ENCODE peak calls at places on chromosomes 7 and 10, in ten cellular contexts. G is Karpas-422; I is SJSA1; T is pancreas; M is adrenal gland; A is A673; J is astrocyte; Y is aorta; S is Peyer's patch; B is CD4-positive, alpha-beta memory T cell. V is an unnamed sample.

GRCh38 chr10:3404381-3404780 is 231.8 kb upstream of the PITRM1 start:
- DNase-seq in J (no peak), M (no peak), A (no peak), S (no peak), T (no peak), B (no peak), G (no peak), Y (no peak), I (no peak), V (no peak)

GRCh38 chr10:61183971-61184370 is 240.0 kb upstream of the RHOBTB1 start:
- DNase-seq in G (no peak), A (no peak), T (no peak), Y (no peak), J (no peak), M (no peak), I (no peak), B (no peak), S (no peak), V (no peak)

GRCh38 chr7:52959336-52959735 is 76.1 kb upstream of the POM121L12 start:
- DNase-seq in A (no peak), T (no peak), S (no peak), I (no peak), M (no peak), Y (no peak), J (peak; percentile 56), B (no peak), G (no peak), V (no peak)

GRCh38 chr7:131021902-131022301 is 287.9 kb upstream of the KLF14 start:
- DNase-seq in B (no peak), S (no peak), M (peak; percentile 72), T (no peak), I (no peak), J (no peak), A (peak; percentile 84), Y (no peak), G (peak; percentile 67), V (no peak)

GRCh38 chr7:97064020-97064419 is 39.4 kb upstream of the DLX5 start:
- DNase-seq in T (no peak), B (no peak), J (no peak), G (no peak), M (no peak), A (no peak), I (no peak), Y (no peak), S (no peak), V (no peak)

GRCh38 chr10:13271552-13272163 is 28.2 kb downstream of the PHYH start:
- DNase-seq in I (peak; percentile 31), G (peak; percentile 86), B (peak; percentile 54), A (peak; percentile 41), S (peak; percentile 55), M (peak; percentile 19), J (no peak), Y (peak; percentile 76), T (peak; percentile 55), V (peak; percentile 21)

GRCh38 chr7:150343225-150343624 is 1.8 kb upstream of the RARRES2 start:
- DNase-seq in I (no peak), T (no peak), Y (no peak), S (no peak), J (no peak), G (no peak), M (no peak), A (no peak), B (no peak), V (no peak)

GRCh38 chr10:11403116-11403515 is 208.3 kb downstream of the USP6NL start:
- DNase-seq in B (peak; percentile 84), I (no peak), Y (no peak), G (no peak), T (no peak), A (no peak), J (no peak), S (peak; percentile 83), M (no peak), V (peak; percentile 48)

GRCh38 chr7:143398616-143399015 is 10.0 kb downstream of the EPHA1 start:
- DNase-seq in I (no peak), J (no peak), A (no peak), M (no peak), T (no peak), Y (peak; percentile 73), G (no peak), B (no peak), S (no peak), V (no peak)

GRCh38 chr10:49264177-49264677 is 34.7 kb upstream of the C10orf71 start:
- DNase-seq in I (no peak), T (no peak), G (no peak), A (no peak), Y (no peak), M (no peak), J (no peak), S (no peak), B (no peak), V (no peak)

GRCh38 chr10:100518761-100519241 is 860 bp downstream of the SEC31B start:
- DNase-seq in G (peak; percentile 61), B (peak; percentile 52), M (peak; percentile 67), S (peak; percentile 61), I (peak; percentile 51), T (peak; percentile 76), A (peak; percentile 81), Y (peak; percentile 67), J (peak; percentile 42), V (no peak)

GRCh38 chr7:30933124-30933893 is 21.7 kb downstream of the AQP1 start:
- DNase-seq in S (no peak), I (no peak), J (no peak), T (peak; percentile 13), G (no peak), M (no peak), A (peak; percentile 81), B (no peak), Y (peak; percentile 41), V (no peak)

GRCh38 chr7:91892821-91893340 is 12.4 kb upstream of the MTERF1 start:
- DNase-seq in A (no peak), G (no peak), M (no peak), Y (no peak), S (no peak), I (peak; percentile 55), T (no peak), J (peak; percentile 76), B (no peak), V (no peak)

GRCh38 chr7:22855049-22855392 is 32.4 kb upstream of the TOMM7 start:
- DNase-seq in S (no peak), G (no peak), T (no peak), B (no peak), J (no peak), I (no peak), Y (no peak), A (no peak), M (no peak), V (no peak)

DNA sequence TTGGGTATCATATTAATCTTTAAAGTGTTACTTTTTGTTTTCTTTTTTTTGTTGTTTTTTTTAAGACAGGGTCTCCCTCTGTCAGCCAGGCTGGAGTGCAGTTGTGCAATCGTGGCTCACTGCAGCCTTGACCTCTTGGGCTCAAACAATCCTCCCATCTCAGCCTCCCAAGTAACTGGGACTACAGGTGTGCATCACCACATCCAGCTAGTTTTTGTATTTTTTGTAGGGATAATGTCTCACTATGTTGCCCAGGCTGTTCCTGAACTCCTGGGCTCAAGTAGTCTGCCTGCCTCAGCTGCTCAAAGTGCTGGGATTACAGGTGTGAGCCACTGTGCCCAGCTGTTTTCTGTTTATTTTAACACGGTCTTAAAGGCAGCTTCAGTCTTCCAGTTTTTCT is 23.3 kb downstream of the KMT2E start:
- DNase-seq in T (no peak), A (no peak), M (no peak), I (no peak), G (no peak), J (no peak), B (no peak), S (no peak), Y (no peak), V (no peak)
- H3K4me1 ChIP-seq in T (peaks cover 35% of the 10 kb centered on the region), A (peaks cover 11% of the 10 kb centered on the region), M (peaks cover 11% of the 10 kb centered on the region), I (peaks cover 4% of the 10 kb centered on the region), G (peaks cover 29% of the 10 kb centered on the region), J (no peaks in the 10 kb centered on the region), B (peaks cover 79% of the 10 kb centered on the region), S (peaks cover 6% of the 10 kb centered on the region), Y (peaks cover 5% of the 10 kb centered on the region), V (peaks cover 44% of the 10 kb centered on the region)

GRCh38 chr10:73997806-73998622 is at the start of gene VCL:
- DNase-seq in Y (peak; percentile 99), B (peak; percentile 95), J (peak; percentile 93), T (peak; percentile 99), G (peak; percentile 98), I (peak; percentile 99), M (peak; percentile 98), S (peak; percentile 96), A (peak; percentile 99), V (peak; percentile 93)

GRCh38 chr10:73998623-73999622 is 1.0 kb downstream of the VCL start:
- DNase-seq in Y (peak; percentile 88), J (peak; percentile 86), G (peak; percentile 59), A (peak; percentile 72), S (no peak), I (peak; percentile 94), B (peak; percentile 45), T (peak; percentile 63), M (peak; percentile 41), V (peak; percentile 7)

GRCh38 chr10:74000892-74001669 is 3.2 kb downstream of the VCL start:
- DNase-seq in B (no peak), J (no peak), T (no peak), I (no peak), G (no peak), Y (no peak), S (no peak), M (no peak), A (no peak), V (no peak)

GRCh38 chr10:73997479-73997805 is 474 bp upstream of the VCL start:
- DNase-seq in I (no peak), M (peak; percentile 63), S (peak; percentile 80), G (no peak), A (no peak), J (no peak), Y (no peak), T (no peak), B (peak; percentile 76), V (no peak)

DNA sequence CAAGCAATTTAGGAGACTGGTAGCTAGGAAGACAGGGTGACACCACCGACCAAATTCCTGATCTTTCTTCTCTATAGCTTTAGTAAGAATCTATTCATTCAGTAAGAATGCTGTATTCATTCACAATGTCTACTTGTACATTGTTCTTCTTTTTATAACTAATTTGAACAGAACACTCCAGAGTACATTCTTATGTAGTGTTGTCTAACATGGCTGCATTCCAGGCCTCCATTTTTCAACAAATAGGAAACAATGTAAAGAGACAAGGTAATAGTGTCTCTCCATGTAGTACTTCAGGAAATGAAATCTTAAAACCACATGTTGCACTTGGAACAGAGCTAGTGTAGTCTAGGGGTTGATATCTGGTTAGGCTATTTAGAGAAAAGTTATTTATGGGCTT is 1.8 kb downstream of the VCL start:
- DNase-seq in Y (no peak), S (no peak), I (no peak), G (no peak), T (no peak), A (peak; percentile 54), J (peak; percentile 68), B (no peak), M (no peak), V (no peak)
- H3K4me1 ChIP-seq in Y (peaks cover 5% of the 10 kb centered on the region), S (no peaks in the 10 kb centered on the region), I (peaks cover 42% of the 10 kb centered on the region), G (peaks cover 62% of the 10 kb centered on the region), T (peaks cover 18% of the 10 kb centered on the region), A (peaks cover 42% of the 10 kb centered on the region), J (peaks cover 36% of the 10 kb centered on the region), B (peaks cover 64% of the 10 kb centered on the region), M (peaks cover 16% of the 10 kb centered on the region), V (peaks cover 24% of the 10 kb centered on the region)

GRCh38 chr10:82932426-82932825 is 1057.4 kb downstream of the NRG3 start:
- DNase-seq in J (no peak), I (no peak), B (no peak), S (no peak), G (no peak), T (no peak), M (no peak), A (no peak), Y (no peak), V (no peak)
- H3K4me1 ChIP-seq in J (no peaks in the 10 kb centered on the region), I (no peaks in the 10 kb centered on the region), B (no peaks in the 10 kb centered on the region), S (no peaks in the 10 kb centered on the region), G (no peaks in the 10 kb centered on the region), T (no peaks in the 10 kb centered on the region), M (no peaks in the 10 kb centered on the region), A (no peaks in the 10 kb centered on the region), Y (no peaks in the 10 kb centered on the region), V (no peaks in the 10 kb centered on the region)

GRCh38 chr10:79266092-79266491 is 81.2 kb upstream of the PPIF start:
- DNase-seq in A (peak; percentile 83), J (no peak), I (no peak), T (no peak), G (peak; percentile 83), S (peak; percentile 70), M (no peak), Y (peak; percentile 88), B (no peak), V (no peak)
- H3K4me1 ChIP-seq in A (peaks cover 17% of the 10 kb centered on the region), J (peaks cover 48% of the 10 kb centered on the region), I (peaks cover 32% of the 10 kb centered on the region), T (peaks cover 2% of the 10 kb centered on the region), G (peaks cover 100% of the 10 kb centered on the region), S (peaks cover 10% of the 10 kb centered on the region), M (peaks cover 29% of the 10 kb centered on the region), Y (peaks cover 7% of the 10 kb centered on the region), B (peaks cover 19% of the 10 kb centered on the region), V (peaks cover 3% of the 10 kb centered on the region)